ENCODE peak calls at places on chromosomes 12 and 14, in eight cellular contexts. H, W, T, L, E, A, C and Q are unnamed samples.

GRCh38 chr12:131093971-131094830 is 140.5 kb downstream of the ADGRD1 start:
- DNase-seq in H (no peak), W (peak; percentile 6), T (no peak), L (no peak), E (no peak), A (peak; percentile 37), C (no peak), Q (peak; percentile 62)

GRCh38 chr12:8692573-8692972 is 5.2 kb upstream of the RIMKLB start:
- DNase-seq in H (peak; percentile 77), W (no peak), T (peak; percentile 90), L (no peak), E (no peak), A (peak; percentile 72), C (peak; percentile 26), Q (no peak)

GRCh38 chr12:112283541-112283940 is 98.7 kb downstream of the HECTD4 start:
- DNase-seq in H (no peak), W (no peak), T (peak; percentile 55), L (no peak), E (no peak), A (no peak), C (no peak), Q (no peak)

GRCh38 chr12:72699362-72699761 is 427.2 kb downstream of the TRHDE start:
- DNase-seq in H (no peak), W (no peak), T (no peak), L (no peak), E (no peak), A (no peak), C (no peak), Q (no peak)

GRCh38 chr14:35993512-35993960 is 167.4 kb downstream of the BRMS1L start:
- DNase-seq in H (no peak), W (no peak), T (no peak), L (no peak), E (no peak), A (no peak), C (no peak), Q (no peak)

GRCh38 chr12:16590645-16591044 is 15.3 kb downstream of the LMO3 start:
- DNase-seq in H (no peak), W (no peak), T (no peak), L (no peak), E (no peak), A (no peak), C (no peak), Q (no peak)

GRCh38 chr14:76329150-76329881 is 46.6 kb upstream of the ESRRB start:
- DNase-seq in H (no peak), W (no peak), T (no peak), L (no peak), E (no peak), A (no peak), C (no peak), Q (no peak)

GRCh38 chr12:11697670-11698387 is 48.4 kb downstream of the ETV6 start:
- DNase-seq in H (peak; percentile 15), W (no peak), T (no peak), L (no peak), E (no peak), A (no peak), C (peak; percentile 73), Q (no peak)

GRCh38 chr14:105313381-105314286 is 914 bp upstream of the PACS2 start:
- DNase-seq in H (no peak), W (no peak), T (no peak), L (no peak), E (peak; percentile 21), A (no peak), C (peak; percentile 15), Q (peak; percentile 69)

GRCh38 chr12:3938042-3938544 is 64.9 kb upstream of the PARP11 start:
- DNase-seq in H (no peak), W (no peak), T (no peak), L (no peak), E (no peak), A (no peak), C (no peak), Q (no peak)

GRCh38 chr12:103841690-103842584 is 903 bp upstream of the NT5DC3 start:
- DNase-seq in H (peak; percentile 66), W (no peak), T (no peak), L (no peak), E (peak; percentile 71), A (peak; percentile 67), C (peak; percentile 96), Q (peak; percentile 74)

GRCh38 chr12:103571286-103571685 is 15.8 kb upstream of the STAB2 start:
- DNase-seq in H (no peak), W (no peak), T (peak; percentile 79), L (no peak), E (no peak), A (no peak), C (no peak), Q (no peak)

GRCh38 chr12:74539765-74540526 is 2.3 kb downstream of the ATXN7L3B start:
- DNase-seq in H (no peak), W (no peak), T (no peak), L (no peak), E (no peak), A (no peak), C (peak; percentile 1), Q (no peak)

GRCh38 chr12:110590806-110591326 is 7.7 kb upstream of the PPTC7 start:
- DNase-seq in H (peak; percentile 26), W (no peak), T (no peak), L (peak; percentile 82), E (no peak), A (no peak), C (peak; percentile 71), Q (no peak)

GRCh38 chr12:82765971-82766705 is 79.4 kb downstream of the TMTC2 start:
- DNase-seq in H (no peak), W (no peak), T (no peak), L (no peak), E (no peak), A (no peak), C (no peak), Q (no peak)

GRCh38 chr12:120095356-120096135 is 21.0 kb downstream of the RAB35 start:
- DNase-seq in H (no peak), W (no peak), T (no peak), L (no peak), E (no peak), A (no peak), C (no peak), Q (no peak)